ENCODE peak calls at places on chromosome 1, in seven cellular contexts. One of them, this sample, is unnamed.

GRCh38 chr1:180815188-180815587 is 97.5 kb upstream of the KIAA1614 start:
- DNase-seq in mammary epithelial cell: no peak
- DNase-seq in tibial nerve: no peak
- DNase-seq in RWPE1: no peak
- DNase-seq in heart right ventricle: no peak
- DNase-seq in transverse colon: no peak
- DNase-seq in AG10803: no peak
- DNase-seq in this sample: no peak

GRCh38 chr1:22850681-22851080 is 122.0 kb downstream of the LACTBL1 start:
- DNase-seq in mammary epithelial cell: no peak
- DNase-seq in tibial nerve: peak; percentile 56
- DNase-seq in RWPE1: no peak
- DNase-seq in heart right ventricle: peak; percentile 50
- DNase-seq in transverse colon: peak; percentile 39
- DNase-seq in AG10803: no peak
- DNase-seq in this sample: peak; percentile 29

GRCh38 chr1:168783831-168784230 is 54.8 kb upstream of the DPT start:
- DNase-seq in mammary epithelial cell: no peak
- DNase-seq in tibial nerve: peak; percentile 58
- DNase-seq in RWPE1: no peak
- DNase-seq in heart right ventricle: no peak
- DNase-seq in transverse colon: no peak
- DNase-seq in AG10803: peak; percentile 77
- DNase-seq in this sample: peak; percentile 61

GRCh38 chr1:147515046-147515869 is 26.0 kb upstream of the BCL9 start:
- DNase-seq in mammary epithelial cell: peak; percentile 64
- DNase-seq in tibial nerve: no peak
- DNase-seq in RWPE1: peak; percentile 73
- DNase-seq in heart right ventricle: no peak
- DNase-seq in transverse colon: no peak
- DNase-seq in AG10803: peak; percentile 13
- DNase-seq in this sample: peak; percentile 84

GRCh38 chr1:33008051-33008914 is 28.4 kb downstream of the AK2 start:
- DNase-seq in mammary epithelial cell: peak; percentile 44
- DNase-seq in tibial nerve: no peak
- DNase-seq in RWPE1: no peak
- DNase-seq in heart right ventricle: no peak
- DNase-seq in transverse colon: no peak
- DNase-seq in AG10803: peak; percentile 25
- DNase-seq in this sample: peak; percentile 67

GRCh38 chr1:20410555-20410954 is 75.5 kb downstream of the CAMK2N1 start:
- DNase-seq in mammary epithelial cell: no peak
- DNase-seq in tibial nerve: no peak
- DNase-seq in RWPE1: no peak
- DNase-seq in heart right ventricle: no peak
- DNase-seq in transverse colon: no peak
- DNase-seq in AG10803: peak; percentile 25
- DNase-seq in this sample: no peak

GRCh38 chr1:229101011-229101410 is 169.9 kb upstream of the RAB4A start:
- DNase-seq in mammary epithelial cell: no peak
- DNase-seq in tibial nerve: no peak
- DNase-seq in RWPE1: no peak
- DNase-seq in heart right ventricle: no peak
- DNase-seq in transverse colon: no peak
- DNase-seq in AG10803: no peak
- DNase-seq in this sample: no peak

GRCh38 chr1:96580920-96581319 is 140.7 kb upstream of the PTBP2 start:
- DNase-seq in mammary epithelial cell: no peak
- DNase-seq in tibial nerve: no peak
- DNase-seq in RWPE1: no peak
- DNase-seq in heart right ventricle: no peak
- DNase-seq in transverse colon: no peak
- DNase-seq in AG10803: no peak
- DNase-seq in this sample: no peak

GRCh38 chr1:36849956-36850355 is 184.4 kb downstream of the GRIK3 start:
- DNase-seq in mammary epithelial cell: no peak
- DNase-seq in tibial nerve: no peak
- DNase-seq in RWPE1: no peak
- DNase-seq in heart right ventricle: no peak
- DNase-seq in transverse colon: no peak
- DNase-seq in AG10803: no peak
- DNase-seq in this sample: no peak

GRCh38 chr1:109629372-109630030 is 9.9 kb downstream of the AMPD2 start:
- DNase-seq in mammary epithelial cell: no peak
- DNase-seq in tibial nerve: peak; percentile 3
- DNase-seq in RWPE1: no peak
- DNase-seq in heart right ventricle: no peak
- DNase-seq in transverse colon: no peak
- DNase-seq in AG10803: no peak
- DNase-seq in this sample: no peak

GRCh38 chr1:89865498-89866385 is 44.9 kb downstream of the LRRC8D start:
- DNase-seq in mammary epithelial cell: peak; percentile 69
- DNase-seq in tibial nerve: no peak
- DNase-seq in RWPE1: peak; percentile 85
- DNase-seq in heart right ventricle: no peak
- DNase-seq in transverse colon: no peak
- DNase-seq in AG10803: peak; percentile 79
- DNase-seq in this sample: peak; percentile 60

DNA sequence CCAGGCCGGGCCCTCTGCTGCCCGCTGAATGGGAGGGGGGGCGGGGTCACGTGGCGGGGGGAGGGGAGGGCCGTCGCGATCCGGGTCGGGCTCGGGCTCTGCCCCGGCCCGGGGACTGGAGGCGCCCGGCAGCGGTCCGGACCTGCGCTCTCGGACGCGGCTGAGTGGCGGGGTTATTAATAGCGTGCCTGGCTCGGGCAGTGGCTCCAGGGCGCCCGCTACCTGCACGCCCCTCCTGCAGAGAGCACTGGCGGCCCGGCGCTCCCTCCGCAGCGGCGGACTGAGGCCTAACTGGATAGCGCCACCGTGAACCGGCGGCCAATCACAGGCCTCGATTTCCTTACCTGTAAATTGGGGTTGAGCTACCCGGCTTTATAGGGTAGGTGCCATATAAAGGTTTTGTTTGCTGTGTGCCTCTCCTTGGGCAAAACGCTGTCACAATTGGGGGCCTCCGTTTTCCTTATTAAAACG is 28.0 kb downstream of the AHDC1 start:
- DNase-seq in mammary epithelial cell: peak; percentile 54
- DNase-seq in tibial nerve: no peak
- DNase-seq in RWPE1: peak; percentile 60
- DNase-seq in heart right ventricle: peak; percentile 84
- DNase-seq in transverse colon: peak; percentile 68
- DNase-seq in AG10803: no peak
- DNase-seq in this sample: peak; percentile 49
- TF ChIP-seq CTCF in mammary epithelial cell: no peak
- TF ChIP-seq CTCF in tibial nerve: no peak
- TF ChIP-seq CTCF in RWPE1: no peak
- TF ChIP-seq CTCF in heart right ventricle: no peak
- TF ChIP-seq CTCF in transverse colon: no peak
- TF ChIP-seq CTCF in AG10803: no peak
- TF ChIP-seq CTCF in this sample: no peak

GRCh38 chr1:218297867-218298266 is 12.8 kb downstream of the RRP15 start:
- DNase-seq in mammary epithelial cell: no peak
- DNase-seq in tibial nerve: no peak
- DNase-seq in RWPE1: no peak
- DNase-seq in heart right ventricle: no peak
- DNase-seq in transverse colon: no peak
- DNase-seq in AG10803: no peak
- DNase-seq in this sample: no peak

GRCh38 chr1:218302155-218302554 is 17.1 kb downstream of the RRP15 start:
- DNase-seq in mammary epithelial cell: no peak
- DNase-seq in tibial nerve: no peak
- DNase-seq in RWPE1: no peak
- DNase-seq in heart right ventricle: no peak
- DNase-seq in transverse colon: no peak
- DNase-seq in AG10803: no peak
- DNase-seq in this sample: no peak

GRCh38 chr1:218301217-218301616 is 16.1 kb downstream of the RRP15 start:
- DNase-seq in mammary epithelial cell: no peak
- DNase-seq in tibial nerve: no peak
- DNase-seq in RWPE1: no peak
- DNase-seq in heart right ventricle: no peak
- DNase-seq in transverse colon: no peak
- DNase-seq in AG10803: no peak
- DNase-seq in this sample: no peak

GRCh38 chr1:218298398-218298797 is 13.3 kb downstream of the RRP15 start:
- DNase-seq in mammary epithelial cell: no peak
- DNase-seq in tibial nerve: no peak
- DNase-seq in RWPE1: no peak
- DNase-seq in heart right ventricle: no peak
- DNase-seq in transverse colon: no peak
- DNase-seq in AG10803: no peak
- DNase-seq in this sample: no peak

GRCh38 chr1:218299416-218299815 is 14.3 kb downstream of the RRP15 start:
- DNase-seq in mammary epithelial cell: peak; percentile 32
- DNase-seq in tibial nerve: no peak
- DNase-seq in RWPE1: peak; percentile 20
- DNase-seq in heart right ventricle: no peak
- DNase-seq in transverse colon: no peak
- DNase-seq in AG10803: peak; percentile 69
- DNase-seq in this sample: peak; percentile 70
- TF ChIP-seq CTCF in mammary epithelial cell: peak; percentile 44
- TF ChIP-seq CTCF in tibial nerve: peak; percentile 16
- TF ChIP-seq CTCF in RWPE1: peak; percentile 65
- TF ChIP-seq CTCF in heart right ventricle: peak; percentile 35
- TF ChIP-seq CTCF in transverse colon: no peak
- TF ChIP-seq CTCF in AG10803: peak; percentile 77
- TF ChIP-seq CTCF in this sample: peak; percentile 68

GRCh38 chr1:153922076-153922837 is 515 bp downstream of the GATAD2B start:
- DNase-seq in mammary epithelial cell: peak; percentile 74
- DNase-seq in tibial nerve: no peak
- DNase-seq in RWPE1: peak; percentile 74
- DNase-seq in heart right ventricle: peak; percentile 47
- DNase-seq in transverse colon: no peak
- DNase-seq in AG10803: no peak
- DNase-seq in this sample: peak; percentile 84
- TF ChIP-seq CTCF in mammary epithelial cell: no peak
- TF ChIP-seq CTCF in tibial nerve: no peak
- TF ChIP-seq CTCF in RWPE1: no peak
- TF ChIP-seq CTCF in heart right ventricle: no peak
- TF ChIP-seq CTCF in transverse colon: no peak
- TF ChIP-seq CTCF in AG10803: no peak
- TF ChIP-seq CTCF in this sample: peak; percentile 11

DNA sequence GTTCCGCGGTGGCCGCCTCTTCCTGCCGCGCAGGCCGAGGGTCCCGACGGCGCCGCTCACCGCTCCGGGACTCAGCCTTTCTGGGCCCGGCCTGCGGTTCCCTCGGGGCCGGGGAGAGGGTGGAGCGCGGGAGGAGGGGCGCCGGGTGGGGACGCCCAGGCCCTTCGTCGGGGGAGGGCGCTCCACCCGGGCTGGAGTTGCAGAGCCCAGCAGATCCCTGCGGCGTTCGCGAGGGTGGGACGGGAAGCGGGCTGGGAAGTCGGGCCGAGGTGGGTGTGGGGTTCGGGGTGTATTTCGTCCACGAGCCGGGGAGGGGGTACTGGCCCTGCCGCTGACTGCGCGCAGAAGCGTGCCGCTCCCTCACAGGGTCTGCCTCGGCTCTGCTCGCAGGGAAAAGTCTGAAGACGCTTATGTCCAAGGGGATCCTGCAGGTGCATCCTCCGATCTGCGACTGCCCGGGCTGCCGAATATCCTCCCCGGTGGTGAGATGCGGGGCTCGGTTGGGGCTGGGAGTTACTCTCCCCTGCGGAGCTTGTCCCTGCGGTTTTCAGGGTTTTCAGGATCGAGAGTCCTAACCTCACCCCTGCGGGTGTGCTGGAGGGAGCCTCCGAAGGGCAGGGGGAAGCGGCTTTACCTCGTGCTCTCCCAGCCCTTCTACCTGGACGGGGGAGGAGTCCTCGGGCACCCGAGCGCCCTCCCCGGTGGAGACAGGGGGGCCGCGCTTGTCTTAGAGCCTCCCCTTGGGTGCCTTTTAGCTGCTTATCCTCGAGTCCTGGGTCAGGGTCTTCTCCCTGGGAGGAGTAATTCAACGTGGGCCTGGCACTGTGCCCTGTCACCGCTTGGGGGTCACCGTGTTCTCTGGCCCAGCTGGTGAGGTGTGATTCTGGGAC is 2.1 kb downstream of the SAMD11 start:
- DNase-seq in mammary epithelial cell: no peak
- DNase-seq in tibial nerve: no peak
- DNase-seq in RWPE1: no peak
- DNase-seq in heart right ventricle: peak; percentile 51
- DNase-seq in transverse colon: no peak
- DNase-seq in AG10803: peak; percentile 53
- DNase-seq in this sample: no peak
- TF ChIP-seq CTCF in mammary epithelial cell: no peak
- TF ChIP-seq CTCF in tibial nerve: no peak
- TF ChIP-seq CTCF in RWPE1: no peak
- TF ChIP-seq CTCF in heart right ventricle: no peak
- TF ChIP-seq CTCF in transverse colon: no peak
- TF ChIP-seq CTCF in AG10803: no peak
- TF ChIP-seq CTCF in this sample: no peak